ENCODE peak calls at places on chromosomes 7 and 10, in ten cellular contexts. N is coronary artery, W is lower lobe of right lung, J is heart left ventricle, D is Peyer's patch, F is testis, Q is prostate gland, A is fibroblast of lung, B is Panc1, P is stomach. X is an unnamed sample.

GRCh38 chr10:44060719-44061118 is 324.2 kb downstream of the CXCL12 start:
- DNase-seq in B (no peak), Q (no peak), P (no peak), W (no peak), J (no peak), N (no peak), F (no peak), A (no peak), D (no peak), X (no peak)

GRCh38 chr7:131381069-131381838 is 53.6 kb downstream of the MKLN1 start:
- DNase-seq in J (no peak), W (no peak), Q (no peak), F (no peak), N (no peak), A (peak; percentile 54), B (no peak), P (no peak), D (no peak), X (no peak)

GRCh38 chr10:93462881-93463280 is 19.3 kb downstream of the MYOF start:
- DNase-seq in J (no peak), N (no peak), P (no peak), F (no peak), D (no peak), Q (no peak), B (no peak), A (peak; percentile 46), W (peak; percentile 76), X (no peak)

GRCh38 chr7:2940466-2940865 is 96.4 kb upstream of the GNA12 start:
- DNase-seq in B (no peak), A (no peak), Q (no peak), D (no peak), J (no peak), W (no peak), N (no peak), F (no peak), P (no peak), X (no peak)

GRCh38 chr7:155516466-155516865 is 29.9 kb downstream of the CNPY1 start:
- DNase-seq in F (no peak), J (no peak), P (no peak), A (no peak), B (no peak), N (no peak), Q (no peak), W (no peak), D (no peak), X (no peak)

GRCh38 chr10:6920072-6921019 is 340.3 kb upstream of the PRKCQ start:
- DNase-seq in J (peak; percentile 86), P (peak; percentile 82), B (peak; percentile 36), N (no peak), W (peak; percentile 91), A (peak; percentile 73), F (peak; percentile 80), Q (peak; percentile 67), D (peak; percentile 53), X (peak; percentile 77)

GRCh38 chr10:66925896-66926719 is at the start of gene LRRTM3:
- DNase-seq in F (peak; percentile 88), Q (peak; percentile 20), J (no peak), A (peak; percentile 87), N (no peak), D (peak; percentile 49), B (peak; percentile 20), P (peak; percentile 44), W (no peak), X (no peak)

GRCh38 chr10:63027533-63027932 is 105.6 kb upstream of the NRBF2 start:
- DNase-seq in J (no peak), A (no peak), F (no peak), P (no peak), D (no peak), N (no peak), Q (no peak), B (no peak), W (no peak), X (no peak)

GRCh38 chr7:118559207-118559606 is 334.7 kb downstream of the ANKRD7 start:
- DNase-seq in P (no peak), D (no peak), Q (no peak), B (no peak), J (no peak), A (no peak), W (no peak), N (no peak), F (no peak), X (no peak)

GRCh38 chr7:2893411-2893861 is 49.3 kb upstream of the GNA12 start:
- DNase-seq in J (no peak), W (no peak), Q (no peak), A (no peak), F (no peak), B (no peak), D (no peak), P (no peak), N (no peak), X (no peak)

GRCh38 chr10:47336387-47337134 is 11.6 kb upstream of the RBP3 start:
- DNase-seq in D (no peak), P (peak; percentile 5), Q (no peak), B (no peak), J (no peak), N (no peak), W (no peak), A (peak; percentile 19), F (no peak), X (no peak)

GRCh38 chr7:19024261-19024660 is 93.2 kb downstream of the TWIST1 start:
- DNase-seq in P (no peak), N (no peak), Q (no peak), W (no peak), F (no peak), B (no peak), A (peak; percentile 52), J (no peak), D (no peak), X (no peak)

GRCh38 chr10:49115015-49115795 is at the start of gene VSTM4:
- DNase-seq in Q (no peak), A (peak; percentile 47), P (no peak), N (peak; percentile 79), B (no peak), D (no peak), W (no peak), J (peak; percentile 74), F (no peak), X (peak; percentile 35)

GRCh38 chr7:83985766-83986165 is 208.8 kb downstream of the SEMA3A start:
- DNase-seq in W (no peak), J (no peak), F (no peak), D (no peak), Q (no peak), A (peak; percentile 35), P (no peak), B (no peak), N (no peak), X (no peak)

GRCh38 chr7:83987764-83988163 is 206.8 kb downstream of the SEMA3A start:
- DNase-seq in F (no peak), P (no peak), B (no peak), D (no peak), J (no peak), W (no peak), A (no peak), Q (no peak), N (no peak), X (no peak)

GRCh38 chr7:83984076-83984475 is 210.5 kb downstream of the SEMA3A start:
- DNase-seq in J (no peak), N (no peak), P (no peak), W (no peak), A (no peak), D (no peak), B (no peak), Q (no peak), F (no peak), X (no peak)
- TF ChIP-seq CTCF in J (no peak), N (no peak), P (no peak), W (no peak), A (no peak), D (no peak), B (no peak), Q (no peak), F (no peak), X (no peak)

GRCh38 chr10:109895848-109896247 is 27.5 kb downstream of the XPNPEP1 start:
- DNase-seq in N (no peak), Q (no peak), J (no peak), B (no peak), D (no peak), A (no peak), W (no peak), F (no peak), P (no peak), X (no peak)

GRCh38 chr10:109892885-109893284 is 30.4 kb downstream of the XPNPEP1 start:
- DNase-seq in F (peak; percentile 53), B (no peak), Q (no peak), P (no peak), W (no peak), D (no peak), N (no peak), J (no peak), A (no peak), X (no peak)

GRCh38 chr10:109895095-109895818 is 28.1 kb downstream of the XPNPEP1 start:
- DNase-seq in F (peak; percentile 46), A (peak; percentile 51), B (no peak), W (no peak), D (no peak), P (peak; percentile 36), Q (no peak), J (peak; percentile 80), N (peak; percentile 91), X (no peak)

GRCh38 chr10:109893371-109893770 is 29.9 kb downstream of the XPNPEP1 start:
- DNase-seq in D (no peak), F (no peak), N (no peak), Q (no peak), P (no peak), J (no peak), A (no peak), B (no peak), W (no peak), X (no peak)

DNA sequence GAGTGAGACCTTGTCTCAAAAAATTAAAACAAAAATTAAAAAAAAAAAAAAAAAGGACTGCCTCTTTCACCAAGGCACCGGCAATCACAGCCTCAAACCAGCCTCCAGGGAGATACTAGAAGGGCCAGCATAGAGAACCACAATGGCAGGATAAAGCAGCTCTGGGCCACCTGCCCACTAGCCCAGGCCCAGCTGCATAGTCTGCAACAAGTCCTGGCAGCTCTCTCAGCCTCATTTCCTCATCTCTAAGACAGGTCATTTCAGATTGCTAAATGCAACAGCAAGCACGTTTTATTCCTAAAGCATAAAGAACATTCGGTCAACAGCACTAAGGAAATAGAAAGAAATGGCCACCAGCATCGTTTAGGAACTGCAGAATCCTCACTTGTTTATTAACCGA is 28.8 kb downstream of the XPNPEP1 start:
- DNase-seq in F (peak; percentile 77), P (peak; percentile 61), D (no peak), B (no peak), A (peak; percentile 94), W (peak; percentile 52), Q (peak; percentile 76), J (peak; percentile 84), N (peak; percentile 82), X (peak; percentile 60)
- H3K4me3 ChIP-seq in F (no peak overlapping the region), P (no peak overlapping the region), D (no peak overlapping the region), B (no peak overlapping the region), A (no peak overlapping the region), W (no peak overlapping the region), Q (no peak overlapping the region), J (no peak overlapping the region), N (peak overlapping the region; percentile 8), X (no peak overlapping the region)

GRCh38 chr7:44104880-44105771 is 981 bp downstream of the AEBP1 start:
- DNase-seq in A (peak; percentile 64), N (no peak), B (no peak), J (peak; percentile 64), F (no peak), Q (no peak), W (no peak), P (no peak), D (no peak), X (peak; percentile 60)
- H3K27ac ChIP-seq in A (peak overlapping the region; percentile 63), N (peak overlapping the region; percentile 99), B (no peak overlapping the region), J (peak overlapping the region; percentile 90), F (peak overlapping the region; percentile 80), Q (peak overlapping the region; percentile 71), W (peak overlapping the region; percentile 81), P (peak overlapping the region; percentile 92), D (peak overlapping the region; percentile 76), X (no peak overlapping the region)

GRCh38 chr7:151992375-151992774 is 33.1 kb upstream of the GALNT11 start:
- DNase-seq in D (peak; percentile 56), B (peak; percentile 36), Q (peak; percentile 63), F (peak; percentile 52), W (peak; percentile 71), A (peak; percentile 28), J (peak; percentile 76), N (no peak), P (peak; percentile 58), X (peak; percentile 80)
- TF ChIP-seq CTCF in D (no peak), B (peak; percentile 77), Q (peak; percentile 39), F (no peak), W (peak; percentile 28), A (peak; percentile 25), J (peak; percentile 33), N (no peak), P (no peak), X (no peak)